ENCODE peak calls at places on chromosomes 1 and 21, in five cellular contexts. P is astrocyte, M is pancreas, U is mucosa of descending colon, D is A549. L is an unnamed sample.
A peak's percentile ranks its signal among the peaks of the same experiment; 100 is the strongest.

GRCh38 chr1:162070825-162071224 is 1.3 kb downstream of the NOS1AP start:
- DNase-seq in D (no peak), P (no peak), U (peak; percentile 38), M (no peak), L (peak; percentile 42)

GRCh38 chr1:82962658-82963057 is 1036.3 kb downstream of the TTLL7 start:
- DNase-seq in P (no peak), U (no peak), D (no peak), M (no peak), L (no peak)

GRCh38 chr1:94714552-94714951 is 105.6 kb upstream of the SLC44A3 start:
- DNase-seq in U (no peak), P (no peak), M (no peak), D (no peak), L (no peak)

GRCh38 chr1:218494449-218494852 is 149.3 kb downstream of the TGFB2 start:
- DNase-seq in M (no peak), D (no peak), U (no peak), P (no peak), L (no peak)

GRCh38 chr1:233269656-233270055 is 25.9 kb downstream of the PCNX2 start:
- DNase-seq in U (no peak), P (peak; percentile 53), D (no peak), M (no peak), L (no peak)

GRCh38 chr21:43031121-43031624 is 44.5 kb downstream of the CBS start:
- DNase-seq in D (no peak), U (no peak), M (no peak), P (no peak), L (no peak)

GRCh38 chr1:72781038-72781437 is 498.7 kb upstream of the NEGR1 start:
- DNase-seq in U (no peak), P (no peak), M (no peak), D (no peak), L (no peak)

GRCh38 chr1:39896909-39897685 is 4.6 kb downstream of the MYCL start:
- DNase-seq in P (peak; percentile 78), M (no peak), D (no peak), U (no peak), L (no peak)

GRCh38 chr1:59366352-59366751 is 69.5 kb downstream of the FGGY start:
- DNase-seq in P (peak; percentile 43), U (no peak), D (no peak), M (no peak), L (no peak)

GRCh38 chr1:46549697-46550681 is 1.5 kb downstream of the KNCN start:
- DNase-seq in M (no peak), D (peak; percentile 40), U (peak; percentile 16), P (peak; percentile 13), L (no peak)

GRCh38 chr1:36603461-36603860 is 120.7 kb upstream of the CSF3R start:
- DNase-seq in U (no peak), P (no peak), M (no peak), D (no peak), L (no peak)

GRCh38 chr1:211082824-211083223 is 51.1 kb downstream of the KCNH1 start:
- DNase-seq in M (no peak), D (no peak), P (no peak), U (no peak), L (no peak)

DNA sequence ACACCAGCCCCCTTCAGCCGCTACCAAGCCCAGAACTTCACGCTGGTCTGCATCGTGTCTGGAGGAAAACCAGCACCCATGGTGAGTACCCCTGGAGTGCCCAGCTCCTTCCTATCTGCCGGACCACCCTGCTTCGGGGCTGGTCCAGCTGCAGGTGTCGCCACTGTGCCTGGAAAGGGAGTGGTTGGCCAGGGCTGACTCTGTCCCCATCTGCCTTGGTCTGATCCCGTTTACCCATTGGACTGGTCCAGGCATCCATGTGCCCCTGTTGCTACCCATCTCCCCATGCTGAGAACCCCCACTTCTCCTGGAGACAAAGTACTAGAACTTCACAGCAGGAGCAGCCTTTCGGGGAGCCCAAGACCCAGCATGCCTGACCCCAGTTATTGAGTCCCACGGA is 118.6 kb upstream of the KLHDC7A start:
- DNase-seq in P (no peak), M (no peak), D (no peak), U (no peak), L (no peak)
- TF ChIP-seq CTCF in P (no peak), M (no peak), D (no peak), U (no peak), L (no peak)

GRCh38 chr1:66438062-66438970 is 95.6 kb upstream of the SGIP1 start:
- DNase-seq in P (no peak), M (no peak), U (no peak), D (no peak), L (no peak)

GRCh38 chr1:66434096-66434495 is 99.9 kb upstream of the SGIP1 start:
- DNase-seq in M (no peak), P (peak; percentile 56), U (no peak), D (no peak), L (no peak)

GRCh38 chr1:66437136-66437401 is 96.9 kb upstream of the SGIP1 start:
- DNase-seq in D (no peak), M (no peak), U (no peak), P (no peak), L (no peak)

GRCh38 chr1:66435541-66435940 is 98.4 kb upstream of the SGIP1 start:
- DNase-seq in D (no peak), M (no peak), P (no peak), U (no peak), L (no peak)

GRCh38 chr1:66436378-66437135 is 97.4 kb upstream of the SGIP1 start:
- DNase-seq in P (peak; percentile 80), U (peak; percentile 16), D (peak; percentile 41), M (no peak), L (no peak)
- TF ChIP-seq CTCF in P (peak; percentile 50), U (no peak), D (peak; percentile 25), M (no peak), L (no peak)

DNA sequence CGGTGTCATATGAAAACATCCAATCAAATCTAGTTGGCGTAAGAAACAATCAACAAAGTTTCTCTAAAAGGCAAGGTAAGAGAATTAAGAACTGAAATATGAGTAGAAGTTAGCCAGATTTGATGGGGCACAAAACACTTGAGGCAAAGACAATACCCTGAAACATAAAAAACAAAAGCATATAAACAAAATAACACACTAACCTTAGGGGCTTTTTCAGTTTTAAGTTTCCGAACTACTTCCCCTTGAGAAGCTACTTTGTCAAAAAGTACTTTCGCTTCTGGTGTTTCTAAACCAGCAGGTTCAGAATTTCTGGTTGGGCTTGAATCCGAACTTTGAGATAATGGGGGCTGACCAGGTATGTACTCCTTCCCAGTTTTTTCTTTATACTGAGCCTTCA is 57.9 kb downstream of the EPRS1 start:
- DNase-seq in P (no peak), D (no peak), M (no peak), U (no peak), L (no peak)
- TF ChIP-seq CTCF in P (no peak), D (no peak), M (no peak), U (no peak), L (no peak)

GRCh38 chr1:154906621-154907081 is 29.9 kb downstream of the PMVK start:
- DNase-seq in P (no peak), M (no peak), U (peak; percentile 43), D (peak; percentile 44), L (peak; percentile 23)
- TF ChIP-seq CTCF in P (no peak), M (no peak), U (peak; percentile 12), D (peak; percentile 37), L (peak; percentile 52)

L was measured in colonic mucosa.